ENCODE peak calls at places on chromosome 6, in five cellular contexts. C, Y, I, T and B are unnamed samples.

GRCh38 chr6:125253881-125254280 is 47.9 kb downstream of the HDDC2 start:
- DNase-seq in I (no peak), T (no peak), C (no peak), Y (no peak), B (no peak)

GRCh38 chr6:12566618-12567123 is 149.9 kb upstream of the PHACTR1 start:
- DNase-seq in I (no peak), T (no peak), Y (no peak), C (no peak), B (no peak)

GRCh38 chr6:76381612-76382011 is 309.1 kb upstream of the IMPG1 start:
- DNase-seq in I (peak; percentile 10), C (no peak), Y (no peak), T (no peak), B (no peak)

GRCh38 chr6:41286544-41287346 is at the start of gene TREM1:
- DNase-seq in Y (no peak), T (peak; percentile 51), I (no peak), C (no peak), B (no peak)

GRCh38 chr6:113755449-113756289 is 101.5 kb upstream of the MARCKS start:
- DNase-seq in I (no peak), T (no peak), Y (no peak), C (no peak), B (no peak)

GRCh38 chr6:20033697-20034407 is 178.4 kb downstream of the MBOAT1 start:
- DNase-seq in C (no peak), I (no peak), Y (no peak), T (no peak), B (no peak)

GRCh38 chr6:89817481-89817880 is 2.1 kb downstream of the MDN1 start:
- DNase-seq in T (no peak), C (no peak), Y (peak; percentile 69), I (peak; percentile 71), B (no peak)

GRCh38 chr6:81169166-81169565 is 583.3 kb downstream of the TENT5A start:
- DNase-seq in I (no peak), T (no peak), C (no peak), Y (no peak), B (no peak)

GRCh38 chr6:27862396-27863061 is 49.7 kb downstream of the OR2B2 start:
- DNase-seq in C (no peak), I (no peak), Y (no peak), T (peak; percentile 33), B (no peak)

GRCh38 chr6:41696788-41697187 is 38.6 kb downstream of the TFEB start:
- DNase-seq in I (no peak), T (no peak), C (no peak), Y (no peak), B (no peak)

GRCh38 chr6:163400509-163400908 is 14.0 kb upstream of the QKI start:
- DNase-seq in T (no peak), Y (no peak), C (no peak), I (no peak), B (no peak)

GRCh38 chr6:109958626-109959025 is 19.5 kb upstream of the GPR6 start:
- DNase-seq in Y (no peak), I (no peak), T (no peak), C (no peak), B (no peak)

GRCh38 chr6:5674141-5674540 is 332.6 kb downstream of the NRN1 start:
- DNase-seq in I (no peak), Y (no peak), T (no peak), C (no peak), B (no peak)

GRCh38 chr6:110041830-110042229 is 63.7 kb downstream of the GPR6 start:
- DNase-seq in T (no peak), C (no peak), I (no peak), Y (no peak), B (no peak)

GRCh38 chr6:156425374-156425773 is 351.8 kb upstream of the ARID1B start:
- DNase-seq in C (no peak), I (no peak), Y (no peak), T (peak; percentile 90), B (no peak)

GRCh38 chr6:40723967-40724366 is 136.8 kb upstream of the LRFN2 start:
- DNase-seq in C (no peak), T (no peak), I (no peak), Y (no peak), B (no peak)

GRCh38 chr6:48111143-48111506 is at the start of gene PTCHD4:
- DNase-seq in Y (peak; percentile 11), C (no peak), I (peak; percentile 12), T (peak; percentile 48), B (no peak)

GRCh38 chr6:138031417-138031816 is 75.8 kb downstream of the PERP start:
- DNase-seq in T (no peak), I (no peak), Y (no peak), C (no peak), B (no peak)

GRCh38 chr6:155371230-155371629 is 56.9 kb upstream of the TFB1M start:
- DNase-seq in I (no peak), T (no peak), Y (no peak), C (no peak), B (no peak)

GRCh38 chr6:34004706-34005105 is 141.2 kb downstream of the GRM4 start:
- DNase-seq in T (no peak), I (no peak), C (no peak), Y (no peak), B (no peak)

GRCh38 chr6:11714798-11715285 is 63.8 kb downstream of the ADTRP start:
- DNase-seq in C (no peak), I (no peak), Y (no peak), T (no peak), B (no peak)

GRCh38 chr6:67212584-67212983 is 1422.5 kb upstream of the ADGRB3 start:
- DNase-seq in I (no peak), C (no peak), Y (no peak), T (no peak), B (no peak)

DNA sequence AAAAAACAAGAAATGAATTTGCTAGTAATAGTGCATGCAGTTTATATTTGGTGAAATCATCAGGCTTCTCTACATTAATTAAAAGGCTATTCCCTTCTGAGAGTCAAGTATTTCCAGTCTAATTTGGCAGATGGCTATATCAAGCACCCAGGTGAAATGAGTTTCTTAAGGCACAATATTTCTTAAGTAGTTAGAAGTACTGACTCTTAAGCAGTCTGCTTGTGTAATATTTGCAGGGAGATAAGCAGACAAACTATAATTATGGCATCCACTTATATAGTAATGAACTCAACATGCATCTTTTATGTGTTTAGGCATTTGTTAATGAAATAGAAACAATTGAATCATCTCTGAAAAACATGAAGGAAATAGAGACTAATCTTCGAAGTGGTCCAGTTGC is 189.2 kb downstream of the UTRN start:
- DNase-seq in I (no peak), T (no peak), Y (no peak), C (no peak), B (no peak)
- H3K36me3 ChIP-seq in I (peaks cover 3% of the 10 kb centered on the region), T (peaks cover 8% of the 10 kb centered on the region), Y (peaks cover 16% of the 10 kb centered on the region), C (no peaks in the 10 kb centered on the region), B (peaks cover 6% of the 10 kb centered on the region)

GRCh38 chr6:148530394-148530923 is 187.8 kb downstream of the SASH1 start:
- DNase-seq in Y (peak; percentile 13), I (no peak), C (no peak), T (peak; percentile 98), B (no peak)
- H3K36me3 ChIP-seq in Y (peaks cover 53% of the 10 kb centered on the region), I (peaks cover 25% of the 10 kb centered on the region), C (peaks cover 18% of the 10 kb centered on the region), T (peaks cover 52% of the 10 kb centered on the region), B (no peaks in the 10 kb centered on the region)

DNA sequence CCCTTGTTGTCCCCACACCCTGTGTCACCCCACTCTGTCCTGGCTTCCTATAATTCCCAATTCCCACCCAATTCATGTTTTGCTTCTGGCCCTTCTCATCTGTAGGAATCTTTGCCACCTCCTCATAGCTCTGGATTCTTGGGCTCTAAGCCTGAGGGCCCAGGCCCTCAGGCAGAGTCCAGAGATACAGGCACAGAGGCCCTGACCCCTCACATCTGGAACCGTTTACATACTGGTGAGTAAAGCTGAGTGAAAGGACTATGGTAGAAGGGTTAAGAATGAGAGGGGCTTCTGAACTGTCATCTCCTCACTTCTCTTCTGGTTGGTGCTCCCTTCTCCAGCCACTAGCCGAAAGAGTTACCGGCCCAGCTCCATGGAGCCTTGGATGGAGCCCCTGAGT is 13.6 kb downstream of the PRRC2A start:
- DNase-seq in T (peak; percentile 20), I (no peak), Y (no peak), C (no peak), B (no peak)
- H3K36me3 ChIP-seq in T (peaks cover 85% of the 10 kb centered on the region), I (peaks cover 71% of the 10 kb centered on the region), Y (peaks cover 90% of the 10 kb centered on the region), C (peaks cover 13% of the 10 kb centered on the region), B (peaks cover 35% of the 10 kb centered on the region)

GRCh38 chr6:37442416-37443218 is 9.6 kb downstream of the CMTR1 start:
- DNase-seq in T (no peak), I (no peak), Y (no peak), C (no peak), B (no peak)

GRCh38 chr6:37438912-37439311 is 5.9 kb downstream of the CMTR1 start:
- DNase-seq in T (peak; percentile 41), I (no peak), C (no peak), Y (no peak), B (no peak)

GRCh38 chr6:37435816-37436215 is 2.8 kb downstream of the CMTR1 start:
- DNase-seq in C (no peak), T (no peak), Y (no peak), I (no peak), B (no peak)

GRCh38 chr6:37441651-37442050 is 8.6 kb downstream of the CMTR1 start:
- DNase-seq in I (no peak), T (no peak), Y (no peak), C (no peak), B (no peak)
- H3K36me3 ChIP-seq in I (peaks cover 6% of the 10 kb centered on the region), T (peaks cover 20% of the 10 kb centered on the region), Y (peaks cover 38% of the 10 kb centered on the region), C (no peaks in the 10 kb centered on the region), B (peaks cover 8% of the 10 kb centered on the region)

GRCh38 chr6:139355777-139356445 is 18.5 kb downstream of the CITED2 start:
- DNase-seq in T (no peak), C (no peak), Y (no peak), I (no peak), B (no peak)
- H3K36me3 ChIP-seq in T (no peaks in the 10 kb centered on the region), C (no peaks in the 10 kb centered on the region), Y (no peaks in the 10 kb centered on the region), I (no peaks in the 10 kb centered on the region), B (no peaks in the 10 kb centered on the region)

GRCh38 chr6:45513331-45513730 is 135.6 kb upstream of the SUPT3H start:
- DNase-seq in Y (no peak), I (peak; percentile 8), T (no peak), C (no peak), B (no peak)
- H3K36me3 ChIP-seq in Y (peaks cover 12% of the 10 kb centered on the region), I (no peaks in the 10 kb centered on the region), T (peaks cover 2% of the 10 kb centered on the region), C (no peaks in the 10 kb centered on the region), B (no peaks in the 10 kb centered on the region)